ENCODE peak calls at places on chromosome 2, in four cellular contexts. One of them, this sample, is unnamed.

GRCh38 chr2:231037202-231037730 is at the start of gene C2orf72:
- DNase-seq in astrocyte of the spinal cord: no peak
- DNase-seq in nephron progenitor cell: peak; percentile 66
- DNase-seq in CD8-positive, alpha-beta memory T cell: no peak
- DNase-seq in this sample: no peak

GRCh38 chr2:176729706-176730569 is 460.7 kb downstream of the MTX2 start:
- DNase-seq in astrocyte of the spinal cord: peak; percentile 81
- DNase-seq in nephron progenitor cell: no peak
- DNase-seq in CD8-positive, alpha-beta memory T cell: no peak
- DNase-seq in this sample: peak; percentile 81

GRCh38 chr2:127421871-127422618 is 3.8 kb downstream of the PROC start:
- DNase-seq in astrocyte of the spinal cord: no peak
- DNase-seq in nephron progenitor cell: no peak
- DNase-seq in CD8-positive, alpha-beta memory T cell: no peak
- DNase-seq in this sample: no peak

GRCh38 chr2:217816396-217816869 is 186.4 kb downstream of the TNS1 start:
- DNase-seq in astrocyte of the spinal cord: no peak
- DNase-seq in nephron progenitor cell: peak; percentile 42
- DNase-seq in CD8-positive, alpha-beta memory T cell: no peak
- DNase-seq in this sample: no peak

GRCh38 chr2:157032019-157032418 is 225.5 kb upstream of the GALNT5 start:
- DNase-seq in astrocyte of the spinal cord: peak; percentile 94
- DNase-seq in nephron progenitor cell: no peak
- DNase-seq in CD8-positive, alpha-beta memory T cell: no peak
- DNase-seq in this sample: peak; percentile 68

GRCh38 chr2:239498981-239499633 is 98.3 kb upstream of the HDAC4 start:
- DNase-seq in astrocyte of the spinal cord: no peak
- DNase-seq in nephron progenitor cell: no peak
- DNase-seq in CD8-positive, alpha-beta memory T cell: no peak
- DNase-seq in this sample: peak; percentile 38

GRCh38 chr2:62747876-62748275 is 42.4 kb downstream of the EHBP1 start:
- DNase-seq in astrocyte of the spinal cord: no peak
- DNase-seq in nephron progenitor cell: no peak
- DNase-seq in CD8-positive, alpha-beta memory T cell: no peak
- DNase-seq in this sample: no peak

GRCh38 chr2:205733648-205734047 is 51.3 kb downstream of the NRP2 start:
- DNase-seq in astrocyte of the spinal cord: no peak
- DNase-seq in nephron progenitor cell: peak; percentile 56
- DNase-seq in CD8-positive, alpha-beta memory T cell: no peak
- DNase-seq in this sample: no peak

GRCh38 chr2:120722603-120723421 is 12.9 kb upstream of the GLI2 start:
- DNase-seq in astrocyte of the spinal cord: peak; percentile 75
- DNase-seq in nephron progenitor cell: no peak
- DNase-seq in CD8-positive, alpha-beta memory T cell: peak; percentile 1
- DNase-seq in this sample: no peak